ENCODE peak calls at places on chromosomes 6 and 20, in eight cellular contexts. One of them, this sample, is unnamed.

GRCh38 chr6:88238065-88238464 is 71.9 kb upstream of the CNR1 start:
- DNase-seq in mesothelial cell of epicardium: no peak
- DNase-seq in BJ: no peak
- DNase-seq in amniotic epithelial cell: no peak
- DNase-seq in ovary: no peak
- DNase-seq in stimulated activated naive CD8-positive, alpha-beta T cell treated with anti-CD3 and anti-CD28 coated beads, Interleukin-15, amount 100 ng/mL, for 72 hours: no peak
- DNase-seq in T-cell: no peak
- DNase-seq in heart right ventricle: no peak
- DNase-seq in this sample: no peak

GRCh38 chr6:145147559-145147958 is 587.8 kb downstream of the EPM2A start:
- DNase-seq in T-cell: no peak
- DNase-seq in ovary: no peak
- DNase-seq in mesothelial cell of epicardium: no peak
- DNase-seq in BJ: no peak
- DNase-seq in heart right ventricle: no peak
- DNase-seq in stimulated activated naive CD8-positive, alpha-beta T cell treated with anti-CD3 and anti-CD28 coated beads, Interleukin-15, amount 100 ng/mL, for 72 hours: no peak
- DNase-seq in amniotic epithelial cell: peak
- DNase-seq in this sample: peak

GRCh38 chr6:36659271-36659670 is 19.2 kb upstream of the CDKN1A start:
- DNase-seq in heart right ventricle: peak
- DNase-seq in mesothelial cell of epicardium: no peak
- DNase-seq in BJ: peak
- DNase-seq in T-cell: no peak
- DNase-seq in ovary: no peak
- DNase-seq in amniotic epithelial cell: peak
- DNase-seq in stimulated activated naive CD8-positive, alpha-beta T cell treated with anti-CD3 and anti-CD28 coated beads, Interleukin-15, amount 100 ng/mL, for 72 hours: no peak
- DNase-seq in this sample: no peak

GRCh38 chr6:149855040-149855654 is 9.0 kb downstream of the LRP11 start:
- DNase-seq in mesothelial cell of epicardium: no peak
- DNase-seq in heart right ventricle: no peak
- DNase-seq in BJ: no peak
- DNase-seq in amniotic epithelial cell: peak
- DNase-seq in ovary: no peak
- DNase-seq in T-cell: no peak
- DNase-seq in stimulated activated naive CD8-positive, alpha-beta T cell treated with anti-CD3 and anti-CD28 coated beads, Interleukin-15, amount 100 ng/mL, for 72 hours: no peak
- DNase-seq in this sample: peak

GRCh38 chr6:20241102-20241501 is 28.8 kb upstream of the MBOAT1 start:
- DNase-seq in heart right ventricle: no peak
- DNase-seq in T-cell: no peak
- DNase-seq in mesothelial cell of epicardium: no peak
- DNase-seq in ovary: no peak
- DNase-seq in BJ: no peak
- DNase-seq in amniotic epithelial cell: no peak
- DNase-seq in stimulated activated naive CD8-positive, alpha-beta T cell treated with anti-CD3 and anti-CD28 coated beads, Interleukin-15, amount 100 ng/mL, for 72 hours: no peak
- DNase-seq in this sample: no peak

GRCh38 chr6:109458774-109459531 is 3.4 kb upstream of the MICAL1 start:
- DNase-seq in BJ: no peak
- DNase-seq in heart right ventricle: no peak
- DNase-seq in ovary: no peak
- DNase-seq in mesothelial cell of epicardium: no peak
- DNase-seq in stimulated activated naive CD8-positive, alpha-beta T cell treated with anti-CD3 and anti-CD28 coated beads, Interleukin-15, amount 100 ng/mL, for 72 hours: peak
- DNase-seq in amniotic epithelial cell: no peak
- DNase-seq in T-cell: peak
- DNase-seq in this sample: no peak

GRCh38 chr6:140437619-140438345 is 1063.3 kb upstream of the CITED2 start:
- DNase-seq in mesothelial cell of epicardium: no peak
- DNase-seq in stimulated activated naive CD8-positive, alpha-beta T cell treated with anti-CD3 and anti-CD28 coated beads, Interleukin-15, amount 100 ng/mL, for 72 hours: no peak
- DNase-seq in BJ: no peak
- DNase-seq in T-cell: no peak
- DNase-seq in heart right ventricle: no peak
- DNase-seq in ovary: no peak
- DNase-seq in amniotic epithelial cell: no peak
- DNase-seq in this sample: no peak

GRCh38 chr20:23326774-23327173 is 23.8 kb upstream of the NXT1 start:
- DNase-seq in BJ: no peak
- DNase-seq in amniotic epithelial cell: no peak
- DNase-seq in T-cell: no peak
- DNase-seq in ovary: no peak
- DNase-seq in mesothelial cell of epicardium: no peak
- DNase-seq in heart right ventricle: no peak
- DNase-seq in stimulated activated naive CD8-positive, alpha-beta T cell treated with anti-CD3 and anti-CD28 coated beads, Interleukin-15, amount 100 ng/mL, for 72 hours: no peak
- DNase-seq in this sample: no peak

GRCh38 chr6:45951771-45952529 is 63.7 kb downstream of the CLIC5 start:
- DNase-seq in ovary: no peak
- DNase-seq in mesothelial cell of epicardium: no peak
- DNase-seq in stimulated activated naive CD8-positive, alpha-beta T cell treated with anti-CD3 and anti-CD28 coated beads, Interleukin-15, amount 100 ng/mL, for 72 hours: no peak
- DNase-seq in T-cell: no peak
- DNase-seq in amniotic epithelial cell: peak
- DNase-seq in heart right ventricle: no peak
- DNase-seq in BJ: peak
- DNase-seq in this sample: no peak

GRCh38 chr6:161439093-161439492 is 165.2 kb upstream of the AGPAT4 start:
- DNase-seq in heart right ventricle: peak
- DNase-seq in amniotic epithelial cell: no peak
- DNase-seq in ovary: peak
- DNase-seq in BJ: peak
- DNase-seq in stimulated activated naive CD8-positive, alpha-beta T cell treated with anti-CD3 and anti-CD28 coated beads, Interleukin-15, amount 100 ng/mL, for 72 hours: no peak
- DNase-seq in mesothelial cell of epicardium: no peak
- DNase-seq in T-cell: no peak
- DNase-seq in this sample: peak

GRCh38 chr6:73803562-73804221 is 107.7 kb downstream of the CD109 start:
- DNase-seq in amniotic epithelial cell: peak
- DNase-seq in mesothelial cell of epicardium: no peak
- DNase-seq in heart right ventricle: no peak
- DNase-seq in BJ: peak
- DNase-seq in T-cell: no peak
- DNase-seq in stimulated activated naive CD8-positive, alpha-beta T cell treated with anti-CD3 and anti-CD28 coated beads, Interleukin-15, amount 100 ng/mL, for 72 hours: no peak
- DNase-seq in ovary: no peak
- DNase-seq in this sample: peak

GRCh38 chr20:63518351-63518861 is 2.2 kb upstream of the PPDPF start:
- DNase-seq in amniotic epithelial cell: no peak
- DNase-seq in mesothelial cell of epicardium: no peak
- DNase-seq in stimulated activated naive CD8-positive, alpha-beta T cell treated with anti-CD3 and anti-CD28 coated beads, Interleukin-15, amount 100 ng/mL, for 72 hours: no peak
- DNase-seq in ovary: no peak
- DNase-seq in T-cell: no peak
- DNase-seq in BJ: no peak
- DNase-seq in heart right ventricle: no peak
- DNase-seq in this sample: no peak

GRCh38 chr6:119173249-119174084 is 95.0 kb upstream of the FAM184A start:
- DNase-seq in amniotic epithelial cell: no peak
- DNase-seq in T-cell: no peak
- DNase-seq in ovary: no peak
- DNase-seq in stimulated activated naive CD8-positive, alpha-beta T cell treated with anti-CD3 and anti-CD28 coated beads, Interleukin-15, amount 100 ng/mL, for 72 hours: no peak
- DNase-seq in BJ: no peak
- DNase-seq in heart right ventricle: no peak
- DNase-seq in mesothelial cell of epicardium: no peak
- DNase-seq in this sample: no peak

GRCh38 chr6:108117427-108118358 is 43.2 kb upstream of the OSTM1 start:
- DNase-seq in stimulated activated naive CD8-positive, alpha-beta T cell treated with anti-CD3 and anti-CD28 coated beads, Interleukin-15, amount 100 ng/mL, for 72 hours: peak
- DNase-seq in heart right ventricle: no peak
- DNase-seq in ovary: no peak
- DNase-seq in amniotic epithelial cell: no peak
- DNase-seq in BJ: no peak
- DNase-seq in mesothelial cell of epicardium: peak
- DNase-seq in T-cell: no peak
- DNase-seq in this sample: peak

GRCh38 chr6:15166121-15166520 is 79.7 kb upstream of the JARID2 start:
- DNase-seq in T-cell: no peak
- DNase-seq in ovary: no peak
- DNase-seq in stimulated activated naive CD8-positive, alpha-beta T cell treated with anti-CD3 and anti-CD28 coated beads, Interleukin-15, amount 100 ng/mL, for 72 hours: no peak
- DNase-seq in heart right ventricle: no peak
- DNase-seq in BJ: no peak
- DNase-seq in amniotic epithelial cell: no peak
- DNase-seq in mesothelial cell of epicardium: no peak
- DNase-seq in this sample: no peak

GRCh38 chr20:52438326-52438963 is 246.9 kb upstream of the ZFP64 start:
- DNase-seq in BJ: no peak
- DNase-seq in heart right ventricle: no peak
- DNase-seq in stimulated activated naive CD8-positive, alpha-beta T cell treated with anti-CD3 and anti-CD28 coated beads, Interleukin-15, amount 100 ng/mL, for 72 hours: no peak
- DNase-seq in T-cell: no peak
- DNase-seq in ovary: no peak
- DNase-seq in amniotic epithelial cell: no peak
- DNase-seq in mesothelial cell of epicardium: no peak
- DNase-seq in this sample: no peak

GRCh38 chr6:48986803-48987202 is 476.2 kb downstream of the MMUT start:
- DNase-seq in ovary: no peak
- DNase-seq in BJ: no peak
- DNase-seq in mesothelial cell of epicardium: no peak
- DNase-seq in heart right ventricle: no peak
- DNase-seq in T-cell: no peak
- DNase-seq in amniotic epithelial cell: no peak
- DNase-seq in stimulated activated naive CD8-positive, alpha-beta T cell treated with anti-CD3 and anti-CD28 coated beads, Interleukin-15, amount 100 ng/mL, for 72 hours: no peak
- DNase-seq in this sample: peak

GRCh38 chr20:561437-562231 is 18.0 kb upstream of the CSNK2A1 start:
- DNase-seq in ovary: peak
- DNase-seq in heart right ventricle: peak
- DNase-seq in BJ: no peak
- DNase-seq in mesothelial cell of epicardium: peak
- DNase-seq in T-cell: peak
- DNase-seq in amniotic epithelial cell: peak
- DNase-seq in stimulated activated naive CD8-positive, alpha-beta T cell treated with anti-CD3 and anti-CD28 coated beads, Interleukin-15, amount 100 ng/mL, for 72 hours: peak
- DNase-seq in this sample: no peak

GRCh38 chr6:125584468-125584939 is 164.9 kb upstream of the HEY2 start:
- DNase-seq in mesothelial cell of epicardium: no peak
- DNase-seq in T-cell: no peak
- DNase-seq in ovary: no peak
- DNase-seq in heart right ventricle: peak
- DNase-seq in amniotic epithelial cell: peak
- DNase-seq in BJ: no peak
- DNase-seq in stimulated activated naive CD8-positive, alpha-beta T cell treated with anti-CD3 and anti-CD28 coated beads, Interleukin-15, amount 100 ng/mL, for 72 hours: no peak
- DNase-seq in this sample: no peak

GRCh38 chr6:76072562-76072961 is at the start of gene IMPG1:
- DNase-seq in amniotic epithelial cell: no peak
- DNase-seq in heart right ventricle: no peak
- DNase-seq in T-cell: no peak
- DNase-seq in stimulated activated naive CD8-positive, alpha-beta T cell treated with anti-CD3 and anti-CD28 coated beads, Interleukin-15, amount 100 ng/mL, for 72 hours: no peak
- DNase-seq in ovary: no peak
- DNase-seq in BJ: no peak
- DNase-seq in mesothelial cell of epicardium: no peak
- DNase-seq in this sample: no peak

GRCh38 chr6:53982361-53983050 is 128.7 kb upstream of the MLIP start:
- DNase-seq in heart right ventricle: no peak
- DNase-seq in amniotic epithelial cell: no peak
- DNase-seq in ovary: no peak
- DNase-seq in T-cell: no peak
- DNase-seq in stimulated activated naive CD8-positive, alpha-beta T cell treated with anti-CD3 and anti-CD28 coated beads, Interleukin-15, amount 100 ng/mL, for 72 hours: no peak
- DNase-seq in mesothelial cell of epicardium: no peak
- DNase-seq in BJ: no peak
- DNase-seq in this sample: peak

GRCh38 chr20:61628901-61629300 is 376.8 kb downstream of the CDH4 start:
- DNase-seq in ovary: no peak
- DNase-seq in mesothelial cell of epicardium: no peak
- DNase-seq in amniotic epithelial cell: no peak
- DNase-seq in heart right ventricle: no peak
- DNase-seq in stimulated activated naive CD8-positive, alpha-beta T cell treated with anti-CD3 and anti-CD28 coated beads, Interleukin-15, amount 100 ng/mL, for 72 hours: no peak
- DNase-seq in BJ: no peak
- DNase-seq in T-cell: no peak
- DNase-seq in this sample: no peak

GRCh38 chr20:23215596-23215995 is 129.5 kb upstream of the CD93 start:
- DNase-seq in mesothelial cell of epicardium: no peak
- DNase-seq in ovary: no peak
- DNase-seq in heart right ventricle: no peak
- DNase-seq in stimulated activated naive CD8-positive, alpha-beta T cell treated with anti-CD3 and anti-CD28 coated beads, Interleukin-15, amount 100 ng/mL, for 72 hours: no peak
- DNase-seq in BJ: no peak
- DNase-seq in T-cell: no peak
- DNase-seq in amniotic epithelial cell: no peak
- DNase-seq in this sample: no peak

GRCh38 chr6:16437095-16437494 is 198.7 kb downstream of the GMPR start:
- DNase-seq in BJ: no peak
- DNase-seq in amniotic epithelial cell: no peak
- DNase-seq in heart right ventricle: no peak
- DNase-seq in mesothelial cell of epicardium: no peak
- DNase-seq in ovary: no peak
- DNase-seq in stimulated activated naive CD8-positive, alpha-beta T cell treated with anti-CD3 and anti-CD28 coated beads, Interleukin-15, amount 100 ng/mL, for 72 hours: no peak
- DNase-seq in T-cell: no peak
- DNase-seq in this sample: no peak

This sample was measured in NCI-H226.